ENCODE peak calls at places on chromosomes 7 and 10, in seven cellular contexts. T is psoas muscle; O is PC-3; F is WTC11; H is C1 segment of cervical spinal cord; C is fibroblast of pulmonary artery; J is activated naive CD4-positive, alpha-beta T cell treated with Interleukin-2 at 50 U/mL for 16 hours. X is an unnamed sample.

GRCh38 chr7:51133992-51134391 is 182.6 kb downstream of the COBL start:
- DNase-seq in C (peak; percentile 28), F (no peak), T (no peak), O (no peak), J (no peak), H (no peak), X (no peak)

GRCh38 chr10:11854301-11854700 is 31.1 kb downstream of the PROSER2 start:
- DNase-seq in T (no peak), O (no peak), F (no peak), J (no peak), H (no peak), C (no peak), X (no peak)

GRCh38 chr10:95260909-95261552 is 29.8 kb downstream of the PDLIM1 start:
- DNase-seq in H (no peak), J (no peak), F (no peak), C (peak; percentile 52), T (no peak), O (peak; percentile 46), X (no peak)

GRCh38 chr7:105269397-105269796 is 119.3 kb downstream of the SRPK2 start:
- DNase-seq in O (no peak), T (no peak), C (no peak), J (no peak), H (no peak), F (no peak), X (no peak)

GRCh38 chr10:11823989-11824346 is 812 bp downstream of the PROSER2 start:
- DNase-seq in T (no peak), F (no peak), J (no peak), H (no peak), O (no peak), C (peak; percentile 29), X (no peak)

GRCh38 chr10:58932821-58933314 is 243.6 kb upstream of the PHYHIPL start:
- DNase-seq in C (peak; percentile 49), H (no peak), O (peak; percentile 24), J (no peak), F (no peak), T (no peak), X (no peak)

GRCh38 chr10:126204320-126204719 is 184.0 kb downstream of the ADAM12 start:
- DNase-seq in C (no peak), H (no peak), T (no peak), O (peak; percentile 86), J (no peak), F (no peak), X (no peak)

GRCh38 chr7:35726654-35727053 is 31.7 kb upstream of the HERPUD2 start:
- DNase-seq in T (no peak), O (no peak), H (no peak), J (no peak), F (no peak), C (no peak), X (no peak)

GRCh38 chr7:97167176-97167575 is 49.7 kb downstream of the SDHAF3 start:
- DNase-seq in H (no peak), F (no peak), T (no peak), C (no peak), O (no peak), J (no peak), X (no peak)

GRCh38 chr7:104096683-104097082 is 107.2 kb upstream of the RELN start:
- DNase-seq in H (no peak), F (peak; percentile 25), C (peak; percentile 24), J (no peak), T (no peak), O (peak; percentile 63), X (no peak)

X was measured in GM12864.